ENCODE peak calls at places on chromosomes 13 and 19, in ten cellular contexts. W is thoracic aorta; C is IMR-90; J is fibroblast of pulmonary artery; S is CD4-positive, alpha-beta T cell; R is GM10248; Y is WTC11; Q is tibial nerve; T is progenitor cell of endocrine pancreas; A is Calu3. X is an unnamed sample.

GRCh38 chr13:111572956-111573355 is 252.5 kb downstream of the TEX29 start:
- DNase-seq in S (no peak), Y (no peak), T (no peak), R (no peak), A (no peak), Q (no peak), J (no peak), C (no peak), W (no peak), X (no peak)

GRCh38 chr19:49973987-49974386 is 13.0 kb upstream of the SIGLEC11 start:
- DNase-seq in C (no peak), T (no peak), R (no peak), A (no peak), W (no peak), S (no peak), Q (no peak), Y (no peak), J (no peak), X (no peak)

GRCh38 chr19:38255759-38256052 is 468 bp downstream of the PPP1R14A start:
- DNase-seq in W (no peak), Q (no peak), Y (peak), J (no peak), T (no peak), S (no peak), C (no peak), A (no peak), R (no peak), X (no peak)

GRCh38 chr13:42225051-42225450 is 46.9 kb upstream of the AKAP11 start:
- DNase-seq in T (no peak), W (no peak), A (no peak), Q (no peak), Y (no peak), S (no peak), C (no peak), R (no peak), J (no peak), X (no peak)

GRCh38 chr13:43686557-43686956 is 100.2 kb downstream of the ENOX1 start:
- DNase-seq in R (no peak), Q (no peak), S (no peak), T (no peak), Y (no peak), J (peak), W (no peak), C (peak), A (no peak), X (no peak)

GRCh38 chr19:38134538-38135149 is 89.4 kb downstream of the DPF1 start:
- DNase-seq in Y (peak), W (no peak), Q (no peak), J (peak), S (no peak), R (peak), C (peak), A (peak), T (no peak), X (peak)

GRCh38 chr13:40660270-40660669 is 6.2 kb downstream of the FOXO1 start:
- DNase-seq in J (no peak), T (no peak), W (no peak), A (no peak), S (no peak), Y (no peak), Q (no peak), C (no peak), R (no peak), X (no peak)

GRCh38 chr13:110713981-110714797 is 689 bp downstream of the ING1 start:
- DNase-seq in W (no peak), S (peak), T (peak), J (peak), Q (peak), A (no peak), R (peak), Y (peak), C (peak), X (peak)

GRCh38 chr13:23901365-23901764 is 4.1 kb upstream of the C1QTNF9B start:
- DNase-seq in Y (no peak), W (no peak), Q (no peak), A (no peak), S (no peak), T (no peak), C (peak), R (no peak), J (no peak), X (peak)

GRCh38 chr19:55345818-55346724 is 6.4 kb downstream of the KMT5C start:
- DNase-seq in A (peak), Q (no peak), C (no peak), R (no peak), Y (no peak), J (peak), W (no peak), T (no peak), S (no peak), X (no peak)

GRCh38 chr13:44912617-44913016 is 76.7 kb downstream of the NUFIP1 start:
- DNase-seq in Y (no peak), A (no peak), T (no peak), J (no peak), S (no peak), C (no peak), Q (no peak), R (no peak), W (no peak), X (no peak)

GRCh38 chr13:106474906-106475305 is 60.6 kb downstream of the EFNB2 start:
- DNase-seq in T (no peak), S (no peak), W (no peak), Y (no peak), A (no peak), J (no peak), R (no peak), Q (no peak), C (no peak), X (no peak)

GRCh38 chr19:47280183-47280797 is 5.6 kb downstream of the INAFM1 start:
- DNase-seq in S (peak), W (no peak), R (peak), J (peak), Q (no peak), Y (peak), A (peak), T (no peak), C (no peak), X (no peak)

GRCh38 chr19:805161-805561 is 7.9 kb downstream of the PTBP1 start:
- DNase-seq in W (no peak), Y (no peak), Q (no peak), J (no peak), S (no peak), A (no peak), T (no peak), R (no peak), C (no peak), X (peak)

GRCh38 chr13:48437381-48437780 is 24.5 kb upstream of the LPAR6 start:
- DNase-seq in Y (no peak), R (no peak), A (peak), S (no peak), T (no peak), J (peak), Q (peak), C (peak), W (no peak), X (no peak)

GRCh38 chr19:48394331-48395169 is 1.1 kb downstream of the GRIN2D start:
- DNase-seq in J (no peak), C (no peak), Q (no peak), T (no peak), R (no peak), Y (no peak), A (no peak), S (no peak), W (no peak), X (no peak)

GRCh38 chr19:31285744-31286143 is 63.5 kb downstream of the TSHZ3 start:
- DNase-seq in W (no peak), S (no peak), T (no peak), Q (no peak), J (peak), Y (no peak), A (no peak), C (peak), R (no peak), X (no peak)

GRCh38 chr19:48393559-48394330 is at the start of gene GRIN2D:
- DNase-seq in C (peak), Y (peak), S (no peak), T (no peak), A (no peak), W (no peak), R (no peak), J (peak), Q (no peak), X (no peak)

GRCh38 chr13:41054212-41054877 is 7.0 kb upstream of the WBP4 start:
- DNase-seq in C (peak), Y (no peak), Q (no peak), W (no peak), R (peak), T (no peak), A (peak), S (no peak), J (peak), X (peak)

GRCh38 chr19:3606174-3606689 is 443 bp downstream of the TBXA2R start:
- DNase-seq in Y (peak), C (no peak), S (peak), Q (no peak), W (no peak), R (no peak), T (no peak), A (peak), J (no peak), X (no peak)

GRCh38 chr19:48381178-48381950 is 10.0 kb downstream of the KDELR1 start:
- DNase-seq in J (no peak), R (no peak), T (no peak), Q (no peak), W (no peak), Y (no peak), S (no peak), C (no peak), A (no peak), X (no peak)

GRCh38 chr13:82634946-82635345 is 1247.3 kb downstream of the SLITRK1 start:
- DNase-seq in S (no peak), T (no peak), C (peak), R (no peak), Y (no peak), A (no peak), J (peak), W (no peak), Q (no peak), X (no peak)

GRCh38 chr19:15780595-15781418 is 6.7 kb upstream of the OR10H5 start:
- DNase-seq in J (no peak), R (no peak), T (no peak), Q (no peak), C (no peak), W (no peak), A (no peak), S (no peak), Y (no peak), X (no peak)

GRCh38 chr13:33233547-33233946 is 52.0 kb downstream of the STARD13 start:
- DNase-seq in Q (no peak), A (no peak), W (no peak), J (no peak), C (no peak), R (no peak), Y (no peak), T (no peak), S (no peak), X (no peak)

GRCh38 chr13:111893071-111893606 is 173.8 kb upstream of the SOX1 start:
- DNase-seq in Y (peak), T (peak), W (no peak), R (no peak), A (no peak), Q (no peak), S (no peak), C (no peak), J (no peak), X (no peak)

GRCh38 chr13:110887242-110887954 is 27.5 kb downstream of the ANKRD10 start:
- DNase-seq in J (no peak), Y (no peak), C (peak), W (no peak), R (no peak), S (no peak), T (no peak), A (no peak), Q (no peak), X (no peak)

GRCh38 chr19:55088021-55088451 is 12.4 kb downstream of the EPS8L1 start:
- DNase-seq in J (no peak), Y (peak), W (no peak), A (no peak), Q (no peak), C (no peak), T (no peak), R (no peak), S (no peak), X (no peak)

GRCh38 chr13:97100821-97101220 is 106.5 kb upstream of the OXGR1 start:
- DNase-seq in A (no peak), S (no peak), Q (no peak), T (no peak), Y (no peak), J (no peak), W (no peak), R (no peak), C (no peak), X (no peak)

GRCh38 chr13:65535360-65535759 is 1694.8 kb downstream of the PCDH9 start:
- DNase-seq in C (no peak), Y (no peak), S (no peak), A (no peak), W (no peak), R (no peak), Q (no peak), J (no peak), T (no peak), X (no peak)

GRCh38 chr19:48487944-48488343 is 18.8 kb downstream of the CYTH2 start:
- DNase-seq in S (no peak), C (peak), A (peak), T (no peak), W (peak), R (no peak), J (peak), Q (no peak), Y (no peak), X (no peak)

GRCh38 chr19:3955688-3956087 is 15.2 kb downstream of the DAPK3 start:
- DNase-seq in Y (no peak), C (no peak), S (no peak), W (no peak), A (no peak), R (no peak), Q (no peak), T (no peak), J (no peak), X (no peak)

GRCh38 chr19:46722421-46723022 is 5.6 kb upstream of the PRKD2 start:
- DNase-seq in Y (no peak), Q (no peak), C (no peak), J (no peak), T (no peak), A (no peak), R (no peak), S (no peak), W (no peak), X (no peak)

GRCh38 chr19:29591670-29592069 is 14.4 kb upstream of the POP4 start:
- DNase-seq in Q (no peak), J (no peak), S (no peak), Y (no peak), T (no peak), C (no peak), W (no peak), R (no peak), A (no peak), X (no peak)

GRCh38 chr19:2491130-2491801 is 15.3 kb downstream of the GADD45B start:
- DNase-seq in T (no peak), Q (no peak), J (peak), C (peak), Y (no peak), W (no peak), S (no peak), A (peak), R (no peak), X (no peak)

GRCh38 chr19:6476155-6476895 is 5.3 kb downstream of the DENND1C start:
- DNase-seq in J (peak), W (no peak), S (no peak), R (peak), Q (no peak), T (peak), A (peak), Y (peak), C (peak), X (peak)

GRCh38 chr13:82657471-82657870 is 1224.8 kb downstream of the SLITRK1 start:
- DNase-seq in S (no peak), T (no peak), Q (no peak), C (no peak), J (no peak), W (no peak), Y (no peak), R (no peak), A (no peak), X (no peak)

GRCh38 chr13:105031306-105031705 is 1504.2 kb downstream of the EFNB2 start:
- DNase-seq in T (no peak), C (no peak), S (no peak), R (no peak), Y (no peak), W (no peak), A (no peak), J (no peak), Q (no peak), X (no peak)

GRCh38 chr19:14383898-14384669 is 2.8 kb downstream of the ADGRE5 start:
- DNase-seq in A (peak), R (peak), Q (no peak), J (peak), C (peak), S (no peak), T (no peak), W (no peak), Y (no peak), X (peak)

GRCh38 chr19:36915992-36916830 is at the start of the genes ZNF568 and ZNF829:
- DNase-seq in A (peak), R (peak), W (peak), J (peak), C (peak), Q (peak), T (peak), S (peak), Y (peak), X (peak)
- TF ChIP-seq CTCF in A (peak), R (peak), W (peak), J (peak), C (peak), Q (peak), T (peak), S (peak), Y (peak), X (peak)

GRCh38 chr13:99085846-99086148 is 107.9 kb upstream of the DOCK9 start:
- DNase-seq in T (no peak), C (no peak), J (no peak), Q (no peak), W (no peak), Y (peak), A (no peak), R (no peak), S (no peak), X (no peak)

GRCh38 chr13:99086869-99087129 is 108.9 kb upstream of the DOCK9 start:
- DNase-seq in Q (no peak), W (no peak), S (peak), J (peak), Y (no peak), A (no peak), C (no peak), T (no peak), R (no peak), X (no peak)

GRCh38 chr13:99085139-99085845 is 107.4 kb upstream of the DOCK9 start:
- DNase-seq in S (no peak), A (no peak), J (no peak), Y (peak), R (no peak), C (no peak), Q (no peak), W (no peak), T (no peak), X (no peak)

GRCh38 chr13:99087130-99087953 is 109.5 kb upstream of the DOCK9 start:
- DNase-seq in Y (peak), T (peak), J (peak), R (peak), Q (peak), C (peak), A (peak), W (peak), S (peak), X (peak)

DNA sequence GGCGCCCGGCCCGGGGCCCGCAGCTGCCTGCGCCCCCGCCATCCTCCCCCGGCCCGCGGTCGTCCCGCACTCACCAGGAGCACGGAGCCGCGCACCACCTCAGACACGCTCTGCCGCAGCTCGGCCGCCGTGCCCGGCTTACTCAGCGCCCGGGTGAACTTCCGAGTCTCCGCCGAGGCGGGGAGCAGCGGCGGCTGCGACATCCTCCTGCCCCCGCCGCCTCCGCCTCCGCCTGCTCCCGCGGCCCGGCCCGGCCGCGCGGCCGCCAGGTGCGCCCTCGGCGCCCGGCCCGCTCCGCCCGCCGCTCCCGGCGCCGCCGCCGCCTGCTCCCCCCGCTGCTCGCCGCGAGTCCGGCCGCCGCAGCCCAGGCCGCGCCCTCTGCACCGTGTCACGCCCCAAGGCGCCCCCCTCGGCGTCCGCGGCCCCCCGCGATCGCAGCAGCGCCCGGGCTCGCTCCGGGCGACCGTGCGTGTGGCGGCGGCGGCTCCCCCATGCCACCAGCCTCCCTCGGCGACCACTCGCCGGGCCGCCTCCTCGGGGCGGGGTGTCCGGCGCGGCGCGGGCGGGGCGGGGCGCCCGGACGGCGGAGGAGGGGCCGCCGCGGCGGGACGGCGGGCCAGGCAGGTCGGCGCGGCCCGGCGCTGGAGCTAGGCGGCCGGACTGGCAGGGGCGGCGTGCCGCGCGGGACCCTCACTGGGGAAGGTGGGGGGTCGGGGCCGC is 108.4 kb upstream of the DOCK9 start:
- DNase-seq in A (peak), S (peak), W (no peak), J (peak), Q (no peak), C (peak), R (peak), Y (peak), T (peak), X (peak)
- TF ChIP-seq CTCF in A (no peak), S (no peak), W (peak), J (no peak), Q (no peak), C (no peak), R (no peak), Y (no peak), T (peak), X (no peak)

GRCh38 chr19:18484992-18485391 is 36.9 kb downstream of the ELL start:
- DNase-seq in C (no peak), J (no peak), A (no peak), Y (no peak), S (no peak), R (no peak), T (no peak), Q (no peak), W (no peak), X (no peak)
- TF ChIP-seq CTCF in C (no peak), J (no peak), A (no peak), Y (no peak), S (no peak), R (no peak), T (no peak), Q (no peak), W (no peak), X (no peak)

GRCh38 chr13:95704510-95704909 is 27.6 kb downstream of the DNAJC3 start:
- DNase-seq in Q (no peak), R (no peak), Y (no peak), A (no peak), T (no peak), W (no peak), J (no peak), C (no peak), S (no peak), X (no peak)
- TF ChIP-seq CTCF in Q (no peak), R (peak), Y (no peak), A (no peak), T (peak), W (no peak), J (peak), C (no peak), S (no peak), X (peak)

DNA sequence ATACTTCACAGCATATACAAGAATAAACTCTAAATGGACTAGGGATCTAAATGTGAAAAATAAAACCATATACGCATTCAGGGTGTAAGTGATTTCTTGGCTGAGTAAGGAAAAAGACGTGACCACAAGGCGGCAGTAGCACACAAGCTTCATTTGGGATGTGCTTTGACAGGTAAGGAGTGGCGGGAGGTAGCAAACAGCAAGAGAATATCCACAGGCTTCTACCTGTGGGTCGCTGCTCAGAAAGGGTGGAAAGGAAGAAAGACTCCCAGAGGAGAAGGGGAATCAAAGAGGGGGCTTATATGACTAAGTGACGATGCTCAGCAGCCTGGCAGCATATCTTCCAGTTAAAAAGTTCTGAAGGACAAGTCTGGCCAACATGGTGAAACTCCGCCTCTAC is 2.5 kb upstream of the ZNF121 start:
- DNase-seq in Y (peak), S (peak), R (peak), T (peak), Q (no peak), A (peak), J (peak), C (peak), W (peak), X (peak)
- TF ChIP-seq CTCF in Y (peak), S (peak), R (peak), T (peak), Q (peak), A (peak), J (peak), C (peak), W (peak), X (peak)

X was measured in GM13977.